ENCODE peak calls at places on chromosomes 2 and 18, in nine cellular contexts. J is brain microvascular endothelial cell; Q is body of pancreas; F is thoracic aorta; X is activated CD8-positive, alpha-beta T cell treated with anti-CD3 and anti-CD28 coated beads for 36 hours; W is sigmoid colon; V is AG10803; C is cardiac fibroblast; G is left ventricle myocardium inferior. L is an unnamed sample.

GRCh38 chr2:182132605-182133004 is 147.0 kb downstream of the PPP1R1C start:
- DNase-seq in J (no peak), Q (no peak), F (no peak), X (no peak), W (no peak), V (no peak), C (no peak), G (no peak), L (no peak)

GRCh38 chr18:62904396-62905285 is 189.3 kb downstream of the PHLPP1 start:
- DNase-seq in J (no peak), Q (no peak), F (no peak), X (no peak), W (no peak), V (no peak), C (no peak), G (no peak), L (no peak)

GRCh38 chr2:191202209-191202721 is 42.9 kb upstream of the MYO1B start:
- DNase-seq in J (peak), Q (no peak), F (no peak), X (no peak), W (no peak), V (peak), C (peak), G (no peak), L (no peak)

GRCh38 chr2:460861-461260 is 173.0 kb upstream of the ALKAL2 start:
- DNase-seq in J (no peak), Q (no peak), F (no peak), X (peak), W (no peak), V (peak), C (no peak), G (no peak), L (no peak)

GRCh38 chr18:9758624-9759075 is 50.5 kb downstream of the RAB31 start:
- DNase-seq in J (no peak), Q (no peak), F (no peak), X (no peak), W (no peak), V (no peak), C (no peak), G (no peak), L (no peak)

GRCh38 chr2:102304268-102304667 is 7.1 kb upstream of the IL1RL1 start:
- DNase-seq in J (no peak), Q (no peak), F (no peak), X (no peak), W (no peak), V (peak), C (peak), G (no peak), L (no peak)

GRCh38 chr2:73095910-73096309 is 16.8 kb downstream of the RAB11FIP5 start:
- DNase-seq in J (no peak), Q (no peak), F (no peak), X (no peak), W (no peak), V (no peak), C (no peak), G (no peak), L (no peak)

GRCh38 chr2:197851451-197851850 is 47.1 kb downstream of the PLCL1 start:
- DNase-seq in J (no peak), Q (no peak), F (no peak), X (peak), W (no peak), V (no peak), C (no peak), G (no peak), L (peak)

GRCh38 chr2:39516347-39517101 is 79.4 kb upstream of the MAP4K3 start:
- DNase-seq in J (no peak), Q (peak), F (no peak), X (no peak), W (peak), V (peak), C (peak), G (peak), L (no peak)

GRCh38 chr18:79936641-79937040 is 14.8 kb downstream of the SLC66A2 start:
- DNase-seq in J (no peak), Q (no peak), F (no peak), X (no peak), W (peak), V (no peak), C (no peak), G (no peak), L (no peak)

GRCh38 chr2:54341656-54342055 is 85.6 kb upstream of the TSPYL6 start:
- DNase-seq in J (no peak), Q (no peak), F (no peak), X (no peak), W (peak), V (no peak), C (peak), G (no peak), L (no peak)
- TF ChIP-seq CTCF in J (peak), Q (no peak), F (no peak), X (no peak), W (no peak), V (peak), C (peak), G (peak), L (no peak)

GRCh38 chr18:48668466-48669179 is 129.8 kb downstream of the CTIF start:
- DNase-seq in J (no peak), Q (no peak), F (no peak), X (no peak), W (no peak), V (no peak), C (no peak), G (no peak), L (no peak)
- TF ChIP-seq CTCF in J (peak), Q (no peak), F (no peak), X (no peak), W (no peak), V (no peak), C (no peak), G (peak), L (no peak)

GRCh38 chr18:69916412-69916811 is 31.3 kb downstream of the CD226 start:
- DNase-seq in J (no peak), Q (no peak), F (no peak), X (no peak), W (no peak), V (no peak), C (no peak), G (no peak), L (no peak)
- TF ChIP-seq CTCF in J (no peak), Q (no peak), F (no peak), X (no peak), W (no peak), V (no peak), C (peak), G (no peak), L (no peak)

GRCh38 chr18:34225218-34225553 is 473 bp upstream of the NOL4 start:
- DNase-seq in J (no peak), Q (no peak), F (no peak), X (no peak), W (no peak), V (no peak), C (no peak), G (no peak), L (no peak)

GRCh38 chr18:34223164-34223892 is 1.4 kb downstream of the NOL4 start:
- DNase-seq in J (no peak), Q (peak), F (no peak), X (no peak), W (no peak), V (no peak), C (no peak), G (no peak), L (peak)

GRCh38 chr18:34223893-34224422 is 755 bp downstream of the NOL4 start:
- DNase-seq in J (no peak), Q (no peak), F (no peak), X (no peak), W (no peak), V (no peak), C (no peak), G (no peak), L (peak)

GRCh38 chr18:34222396-34223163 is 2.1 kb downstream of the NOL4 start:
- DNase-seq in J (no peak), Q (peak), F (no peak), X (peak), W (peak), V (no peak), C (peak), G (peak), L (peak)

DNA sequence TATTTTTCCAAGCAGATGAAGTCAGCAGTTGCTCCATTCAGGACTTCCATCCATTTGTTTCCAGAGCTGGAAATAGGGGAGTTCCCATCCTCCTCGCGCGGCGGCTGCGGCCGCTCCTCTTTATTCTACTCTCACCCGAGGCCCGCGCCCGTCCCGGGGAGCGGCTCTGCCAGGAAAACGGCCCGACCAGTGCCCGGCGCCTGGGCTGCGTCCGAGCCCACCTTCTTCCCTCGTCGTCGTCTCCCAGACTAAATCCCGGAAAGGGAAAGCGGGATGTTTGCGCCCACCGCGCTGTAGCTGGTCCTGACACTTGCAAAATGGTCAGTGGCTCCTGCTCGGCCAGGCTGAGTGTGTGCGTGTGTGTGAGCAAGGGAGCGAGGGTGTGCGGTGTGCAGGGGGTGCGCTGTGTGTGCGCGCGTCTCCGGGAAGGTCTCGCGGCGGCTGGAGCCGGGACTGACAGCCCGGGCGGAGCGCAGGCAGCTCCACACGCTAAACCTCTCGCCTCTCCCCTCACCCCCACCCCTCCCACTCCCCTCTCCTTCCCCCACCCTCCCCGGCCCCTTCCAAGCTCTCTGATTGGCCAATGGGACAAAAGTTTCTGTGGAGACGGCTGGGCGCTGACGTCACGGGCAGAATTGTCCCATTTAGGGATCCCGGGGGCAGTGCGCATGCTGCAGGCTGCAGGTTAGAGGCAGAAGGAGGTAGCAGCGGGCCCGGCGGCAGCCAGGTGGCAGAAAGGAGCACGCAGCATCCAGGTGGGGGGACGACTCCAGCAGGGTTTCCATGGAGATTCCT is at the start of gene NOL4:
- DNase-seq in J (no peak), Q (peak), F (no peak), X (peak), W (peak), V (no peak), C (peak), G (no peak), L (peak)
- TF ChIP-seq CTCF in J (peak), Q (peak), F (no peak), X (no peak), W (no peak), V (no peak), C (no peak), G (peak), L (peak)